ENCODE peak calls at places on chromosomes 11 and 22, in eight cellular contexts. I, S, A, M, L, K, H and V are unnamed samples.

GRCh38 chr11:125451400-125452124 is 44.5 kb downstream of the FEZ1 start:
- DNase-seq in I (no peak), S (peak; percentile 78), A (peak; percentile 41), M (no peak), L (peak; percentile 39), K (peak; percentile 7), H (no peak), V (peak; percentile 30)

GRCh38 chr11:6584528-6584927 is 18.9 kb downstream of the RRP8 start:
- DNase-seq in I (no peak), S (no peak), A (no peak), M (no peak), L (no peak), K (no peak), H (no peak), V (no peak)

GRCh38 chr22:43110444-43110926 is at the start of gene BIK:
- DNase-seq in I (no peak), S (no peak), A (peak; percentile 51), M (no peak), L (peak; percentile 53), K (peak; percentile 47), H (peak; percentile 22), V (no peak)

GRCh38 chr11:18312012-18312411 is 9.9 kb downstream of the HPS5 start:
- DNase-seq in I (no peak), S (no peak), A (no peak), M (peak; percentile 57), L (no peak), K (no peak), H (no peak), V (no peak)

GRCh38 chr22:39988386-39989114 is 6.2 kb upstream of the FAM83F start:
- DNase-seq in I (no peak), S (peak; percentile 58), A (no peak), M (no peak), L (no peak), K (no peak), H (no peak), V (no peak)

GRCh38 chr22:28410050-28410816 is 269.4 kb downstream of the TTC28 start:
- DNase-seq in I (no peak), S (no peak), A (peak; percentile 31), M (peak; percentile 61), L (no peak), K (no peak), H (no peak), V (no peak)

GRCh38 chr11:16528639-16529038 is 172.3 kb upstream of the SOX6 start:
- DNase-seq in I (no peak), S (no peak), A (no peak), M (no peak), L (no peak), K (no peak), H (no peak), V (no peak)

GRCh38 chr11:107017433-107018227 is 646 bp downstream of the GUCY1A2 start:
- DNase-seq in I (peak; percentile 73), S (peak; percentile 69), A (peak; percentile 76), M (peak; percentile 61), L (peak; percentile 10), K (peak; percentile 9), H (no peak), V (peak; percentile 13)

GRCh38 chr11:88827018-88827676 is 238.6 kb downstream of the GRM5 start:
- DNase-seq in I (no peak), S (no peak), A (no peak), M (no peak), L (no peak), K (no peak), H (no peak), V (no peak)

GRCh38 chr11:65301491-65302329 is 13.0 kb upstream of the CDC42EP2 start:
- DNase-seq in I (no peak), S (no peak), A (no peak), M (no peak), L (no peak), K (no peak), H (no peak), V (no peak)

GRCh38 chr11:125918140-125918840 is 14.0 kb downstream of the DDX25 start:
- DNase-seq in I (no peak), S (no peak), A (no peak), M (no peak), L (no peak), K (no peak), H (no peak), V (no peak)

GRCh38 chr11:12017243-12017678 is 8.8 kb upstream of the DKK3 start:
- DNase-seq in I (no peak), S (no peak), A (peak; percentile 43), M (peak; percentile 92), L (no peak), K (no peak), H (no peak), V (no peak)

GRCh38 chr11:128373011-128373410 is 214.3 kb downstream of the ETS1 start:
- DNase-seq in I (no peak), S (no peak), A (no peak), M (no peak), L (no peak), K (no peak), H (no peak), V (no peak)

GRCh38 chr11:46640034-46640788 is 22.9 kb downstream of the ATG13 start:
- DNase-seq in I (no peak), S (no peak), A (no peak), M (no peak), L (no peak), K (no peak), H (no peak), V (no peak)

GRCh38 chr11:46977940-46978595 is 41.5 kb downstream of the CSTPP1 start:
- DNase-seq in I (no peak), S (no peak), A (no peak), M (peak; percentile 23), L (no peak), K (no peak), H (peak; percentile 50), V (no peak)

GRCh38 chr11:20000393-20001134 is 159.7 kb downstream of the DBX1 start:
- DNase-seq in I (no peak), S (no peak), A (no peak), M (no peak), L (peak; percentile 46), K (no peak), H (no peak), V (no peak)